ENCODE peak calls at places on chromosomes 11 and 22, in four cellular contexts. T is GM23338, Z is neural progenitor cell, E is HCT116. W is an unnamed sample. For H3K4me1, the result is how much of the 10 kb centered on the place peaks cover.

GRCh38 chr11:117837791-117838190 is 13.2 kb upstream of the FXYD2 start:
- DNase-seq in T (no peak), Z (no peak), E (no peak), W (no peak)

GRCh38 chr11:26580929-26581328 is 8.9 kb upstream of the MUC15 start:
- DNase-seq in E (no peak), Z (no peak), T (no peak), W (no peak)

GRCh38 chr22:47328550-47329243 is 566.2 kb downstream of the TBC1D22A start:
- DNase-seq in T (no peak), E (peak), Z (no peak), W (no peak)

GRCh38 chr22:33083212-33083611 is 25.0 kb upstream of the SYN3 start:
- DNase-seq in E (no peak), T (peak), Z (no peak), W (peak)

GRCh38 chr11:75386912-75387311 is 12.4 kb upstream of the RPS3 start:
- DNase-seq in Z (no peak), T (peak), E (no peak), W (no peak)

GRCh38 chr22:42080287-42080686 is 787 bp downstream of the SMDT1 start:
- DNase-seq in E (no peak), T (peak), Z (peak), W (no peak)

GRCh38 chr11:88326112-88326511 is 11.4 kb downstream of the CTSC start:
- DNase-seq in E (no peak), Z (no peak), T (peak), W (no peak)

GRCh38 chr11:61694971-61695706 is 14.9 kb downstream of the DAGLA start:
- DNase-seq in T (peak), E (no peak), Z (peak), W (no peak)

GRCh38 chr11:45354976-45355705 is 69.0 kb upstream of the SYT13 start:
- DNase-seq in T (peak), E (no peak), Z (peak), W (peak)

GRCh38 chr11:80414766-80415165 is 973.9 kb upstream of the TENM4 start:
- DNase-seq in Z (no peak), T (no peak), E (no peak), W (no peak)

GRCh38 chr11:61701298-61701993 is 21.3 kb downstream of the DAGLA start:
- DNase-seq in Z (peak), T (peak), E (peak), W (peak)

GRCh38 chr11:129591527-129591926 is 215.9 kb downstream of the BARX2 start:
- DNase-seq in T (no peak), E (no peak), Z (no peak), W (no peak)

GRCh38 chr11:63670738-63671321 is 346 bp downstream of the ATL3 start:
- DNase-seq in T (peak), Z (peak), E (no peak), W (peak)

GRCh38 chr11:70210516-70210915 is 7.4 kb downstream of the FADD start:
- DNase-seq in Z (no peak), E (no peak), T (no peak), W (no peak)

GRCh38 chr11:84714316-84714780 is 912.8 kb downstream of the DLG2 start:
- DNase-seq in Z (peak), T (peak), E (peak), W (peak)

GRCh38 chr11:133134561-133135173 is 397.6 kb downstream of the OPCML start:
- DNase-seq in T (peak), E (no peak), Z (peak), W (peak)

GRCh38 chr11:112355726-112356125 is 95.1 kb upstream of the PLET1 start:
- DNase-seq in T (peak), Z (peak), E (peak), W (no peak)

GRCh38 chr11:123707606-123708205 is 33.8 kb downstream of the ZNF202 start:
- DNase-seq in Z (peak), E (peak), T (peak), W (peak)

GRCh38 chr11:66268953-66269906 is 791 bp downstream of the RAB1B start:
- DNase-seq in E (no peak), Z (peak), T (peak), W (peak)

GRCh38 chr11:35253237-35253636 is 114.3 kb downstream of the CD44 start:
- DNase-seq in Z (no peak), E (no peak), T (no peak), W (no peak)

GRCh38 chr22:27846910-27847309 is 45.4 kb upstream of the MN1 start:
- DNase-seq in T (no peak), E (no peak), Z (no peak), W (no peak)

GRCh38 chr11:46529086-46529905 is 64.5 kb downstream of the AMBRA1 start:
- DNase-seq in E (peak), Z (peak), T (peak), W (peak)

GRCh38 chr22:19984201-19984753 is 32.3 kb downstream of the ARVCF start:
- DNase-seq in Z (no peak), E (peak), T (no peak), W (no peak)

GRCh38 chr11:44377121-44377520 is 67.2 kb upstream of the ALX4 start:
- DNase-seq in Z (no peak), E (no peak), T (no peak), W (no peak)

GRCh38 chr11:44143987-44144909 is 48.8 kb downstream of the EXT2 start:
- DNase-seq in T (no peak), E (peak), Z (no peak), W (no peak)

GRCh38 chr22:46007848-46008261 is 30.9 kb upstream of the WNT7B start:
- DNase-seq in Z (no peak), T (no peak), E (no peak), W (no peak)

GRCh38 chr11:15627560-15627959 is 512.8 kb downstream of the INSC start:
- DNase-seq in E (no peak), T (no peak), Z (no peak), W (no peak)

GRCh38 chr22:37496651-37497599 is 10.7 kb upstream of the MFNG start:
- DNase-seq in Z (peak), E (no peak), T (peak), W (no peak)

GRCh38 chr11:35814026-35814425 is 129.8 kb upstream of the LDLRAD3 start:
- DNase-seq in T (no peak), E (no peak), Z (no peak), W (no peak)

GRCh38 chr22:17552737-17553136 is 10.6 kb upstream of the SLC25A18 start:
- DNase-seq in T (no peak), E (no peak), Z (no peak), W (no peak)
- TF ChIP-seq EZH2phosphoT487 in T (no peak), E (no peak), Z (no peak), W (no peak)

DNA sequence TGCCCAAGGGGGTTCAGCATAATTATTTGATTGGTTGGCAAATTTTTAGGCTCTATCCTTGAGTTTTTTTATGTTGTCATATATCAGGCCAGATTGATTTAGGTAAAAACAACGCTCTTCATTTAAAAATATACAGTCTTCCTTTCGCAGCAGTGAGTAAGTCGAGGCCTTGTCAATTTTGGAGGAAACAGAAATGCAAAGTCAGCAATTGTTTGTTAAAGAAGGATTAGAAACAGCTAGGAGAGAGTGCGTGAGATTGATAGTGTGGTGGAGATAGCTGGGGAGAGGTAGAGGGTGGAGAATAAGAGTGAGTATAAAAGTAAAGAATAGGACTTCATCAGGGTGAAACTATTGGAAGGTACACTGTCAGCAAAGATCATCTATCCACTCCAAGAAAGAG is 830.8 kb downstream of the LUZP2 start:
- DNase-seq in E (no peak), Z (no peak), T (no peak), W (no peak)
- H3K4me2 ChIP-seq in E (no peak), Z (no peak), T (no peak), W (no peak)

GRCh38 chr11:114251797-114252327 is 44.3 kb upstream of the NNMT start:
- DNase-seq in E (no peak), T (peak), Z (peak), W (peak)

GRCh38 chr11:114253771-114254170 is 42.4 kb upstream of the NNMT start:
- DNase-seq in T (no peak), E (no peak), Z (no peak), W (no peak)

GRCh38 chr11:114254571-114255146 is 41.5 kb upstream of the NNMT start:
- DNase-seq in Z (no peak), T (no peak), E (no peak), W (no peak)

GRCh38 chr11:114250180-114250579 is 46.0 kb upstream of the NNMT start:
- DNase-seq in T (no peak), Z (no peak), E (no peak), W (no peak)

DNA sequence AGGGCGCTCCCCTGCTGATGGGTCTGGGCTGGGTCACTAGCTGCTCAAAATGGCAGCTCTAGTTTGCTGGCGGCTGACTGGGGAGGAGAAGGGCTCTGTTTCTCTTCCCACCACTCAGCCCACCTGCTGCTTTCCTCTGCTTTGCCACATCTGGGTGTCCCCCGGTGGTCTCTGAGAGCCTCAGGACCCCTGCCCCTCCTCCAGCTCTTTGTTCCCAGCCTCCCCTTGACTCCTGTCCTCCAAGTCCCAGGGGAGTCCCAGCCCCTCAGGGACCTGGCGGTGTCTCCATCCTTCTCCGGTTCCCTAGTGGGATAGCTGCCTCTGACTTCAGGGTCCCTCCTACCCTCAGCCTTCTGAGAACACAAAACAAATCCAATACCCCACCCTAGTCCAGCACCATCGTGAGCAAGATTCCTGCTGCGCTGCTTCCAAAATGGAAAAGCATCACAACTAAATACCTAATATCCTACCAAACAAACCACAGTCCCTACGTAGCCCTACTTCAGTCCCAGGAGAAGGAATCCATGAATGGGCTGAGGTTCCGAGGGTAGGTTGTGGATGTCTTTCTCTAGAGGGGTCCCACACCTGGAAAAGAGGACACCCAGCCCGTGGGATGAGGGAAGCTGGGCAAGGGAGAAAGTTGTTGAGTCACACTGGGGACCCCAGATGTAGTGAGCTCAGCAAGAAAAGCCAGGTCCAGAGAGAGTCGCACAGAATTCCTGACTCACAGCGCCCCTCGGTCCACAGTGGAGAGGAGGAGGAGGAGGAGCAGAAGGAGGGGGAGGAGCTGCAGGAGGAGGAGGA is 45.0 kb upstream of the NNMT start:
- DNase-seq in T (peak), Z (no peak), E (no peak), W (no peak)
- H3K4me1 ChIP-seq in T (under half), Z (under half), E (under half), W (under half)

GRCh38 chr11:134655189-134655937 is 243.3 kb upstream of the B3GAT1 start:
- DNase-seq in T (no peak), E (no peak), Z (no peak), W (no peak)
- TF ChIP-seq EZH2phosphoT487 in T (no peak), E (no peak), Z (no peak), W (no peak)

GRCh38 chr11:58600510-58600909 is 21.6 kb downstream of the ZFP91 start:
- DNase-seq in E (no peak), Z (no peak), T (no peak), W (no peak)
- H3K4me2 ChIP-seq in E (no peak), Z (no peak), T (peak), W (no peak)

DNA sequence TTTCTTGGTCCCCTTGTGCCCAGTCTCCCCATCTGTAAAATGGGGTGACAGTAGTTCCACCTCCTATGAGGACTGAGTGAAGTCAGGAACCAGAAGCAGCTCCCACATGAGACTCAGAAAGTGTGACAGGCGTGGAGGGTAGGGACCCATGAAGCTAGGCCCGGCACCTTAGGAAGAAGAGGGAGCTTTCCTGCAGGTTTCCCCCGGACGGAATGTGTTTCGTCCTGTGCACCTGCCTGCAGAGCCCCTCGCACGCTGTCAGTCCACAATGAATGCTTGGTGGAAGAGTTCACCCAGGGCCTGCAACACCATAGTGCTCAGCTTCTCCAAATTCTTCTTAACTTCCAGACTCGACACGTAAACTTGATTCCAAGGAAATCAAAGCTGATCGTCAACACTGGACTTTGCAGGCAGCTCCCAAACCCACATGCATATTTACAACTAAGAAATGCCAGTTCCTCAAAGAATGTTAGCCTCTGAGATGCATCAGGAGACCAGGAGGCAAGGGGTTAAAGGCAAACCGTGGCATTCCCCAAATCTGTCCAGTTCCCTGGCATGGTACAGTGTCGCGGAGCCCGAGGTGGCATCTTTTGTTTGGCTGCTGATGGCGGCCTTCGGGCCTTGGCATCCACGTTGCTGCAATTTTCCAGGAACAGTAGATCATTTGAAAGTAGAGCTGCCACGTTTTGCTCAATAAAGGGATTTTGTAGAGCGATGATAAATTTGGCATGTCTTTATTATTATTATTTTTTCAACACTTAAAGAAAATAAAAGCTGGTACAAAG is 15.4 kb downstream of the LRP5 start:
- DNase-seq in Z (no peak), E (no peak), T (no peak), W (no peak)
- H3K4me1 ChIP-seq in Z (half or more), E (under half), T (under half), W (under half)

GRCh38 chr11:29783506-29783905 is 233.3 kb downstream of the KCNA4 start:
- DNase-seq in T (no peak), Z (no peak), E (no peak), W (no peak)
- TF ChIP-seq EZH2phosphoT487 in T (no peak), Z (no peak), E (no peak), W (no peak)

GRCh38 chr11:57342702-57343101 is 4.5 kb downstream of the P2RX3 start:
- DNase-seq in T (no peak), E (no peak), Z (no peak), W (no peak)
- H3K4me2 ChIP-seq in T (no peak), E (no peak), Z (no peak), W (no peak)

GRCh38 chr11:95913830-95914229 is 10.1 kb downstream of the MTMR2 start:
- DNase-seq in E (no peak), T (no peak), Z (no peak), W (no peak)

GRCh38 chr11:95918056-95918455 is 5.9 kb downstream of the MTMR2 start:
- DNase-seq in T (peak), Z (no peak), E (no peak), W (no peak)

GRCh38 chr11:95915051-95915450 is 8.9 kb downstream of the MTMR2 start:
- DNase-seq in E (no peak), T (no peak), Z (no peak), W (no peak)

GRCh38 chr11:95917188-95918036 is 6.5 kb downstream of the MTMR2 start:
- DNase-seq in T (no peak), E (no peak), Z (no peak), W (no peak)

GRCh38 chr11:95916049-95916448 is 7.9 kb downstream of the MTMR2 start:
- DNase-seq in T (no peak), Z (no peak), E (no peak), W (no peak)
- H3K4me1 ChIP-seq in T (under half), Z (under half), E (under half), W (under half)

W was measured in OCI-LY7.